ENCODE peak calls at places on chromosomes 11 and 22, in nine cellular contexts. U is mucosa of descending colon, A is AG04450, Y is fibroblast of pulmonary artery, C is lower lobe of right lung, N is adrenal gland, E is coronary artery, K is adipocyte, Q is BJ. M is an unnamed sample.

GRCh38 chr11:130609121-130610035 is 160.9 kb downstream of the ADAMTS15 start:
- DNase-seq in Y (peak; percentile 79), Q (no peak), K (peak; percentile 78), A (no peak), U (peak; percentile 66), E (peak; percentile 97), C (peak; percentile 71), N (peak; percentile 70), M (peak; percentile 97)

GRCh38 chr11:44752262-44752661 is 25.5 kb downstream of the TSPAN18 start:
- DNase-seq in E (no peak), Y (no peak), K (no peak), N (peak; percentile 11), U (no peak), Q (no peak), C (no peak), A (no peak), M (no peak)

GRCh38 chr11:61949169-61950034 is 749 bp upstream of the BEST1 start:
- DNase-seq in U (peak; percentile 59), N (peak; percentile 70), Q (peak; percentile 95), A (peak; percentile 95), C (peak; percentile 77), K (peak; percentile 97), Y (peak; percentile 98), E (peak; percentile 89), M (peak; percentile 91)

GRCh38 chr11:57311109-57311936 is 13.4 kb downstream of the TNKS1BP1 start:
- DNase-seq in C (peak; percentile 93), E (peak; percentile 98), Q (peak; percentile 79), N (peak; percentile 98), K (peak; percentile 97), A (peak; percentile 94), Y (peak; percentile 98), U (peak; percentile 92), M (peak; percentile 98)

GRCh38 chr11:70443043-70444030 is 45.0 kb downstream of the CTTN start:
- DNase-seq in E (no peak), A (no peak), Q (no peak), N (no peak), C (no peak), Y (no peak), U (no peak), K (no peak), M (no peak)

GRCh38 chr11:65425105-65425970 is 2.7 kb downstream of the NEAT1 start:
- DNase-seq in U (peak; percentile 75), N (peak; percentile 50), A (no peak), K (peak; percentile 71), Y (peak; percentile 84), C (peak; percentile 48), E (peak; percentile 74), Q (no peak), M (peak; percentile 76)

GRCh38 chr11:64165482-64165841 is 451 bp downstream of the MACROD1 start:
- DNase-seq in C (no peak), Y (no peak), E (no peak), Q (no peak), N (no peak), K (peak; percentile 37), A (no peak), U (peak; percentile 44), M (no peak)

GRCh38 chr22:22092974-22093373 is 110.4 kb upstream of the TOP3B start:
- DNase-seq in C (no peak), Q (no peak), N (no peak), A (no peak), E (no peak), K (no peak), Y (no peak), U (no peak), M (no peak)

GRCh38 chr11:69939551-69940245 is 120.5 kb upstream of the FGF3 start:
- DNase-seq in C (peak; percentile 64), A (no peak), Y (peak; percentile 86), Q (no peak), E (peak; percentile 95), K (no peak), N (peak; percentile 58), U (peak; percentile 6), M (no peak)

GRCh38 chr22:27597703-27598444 is 203.7 kb downstream of the MN1 start:
- DNase-seq in Y (peak; percentile 21), Q (no peak), N (no peak), K (no peak), C (no peak), U (no peak), A (no peak), E (no peak), M (peak; percentile 54)

DNA sequence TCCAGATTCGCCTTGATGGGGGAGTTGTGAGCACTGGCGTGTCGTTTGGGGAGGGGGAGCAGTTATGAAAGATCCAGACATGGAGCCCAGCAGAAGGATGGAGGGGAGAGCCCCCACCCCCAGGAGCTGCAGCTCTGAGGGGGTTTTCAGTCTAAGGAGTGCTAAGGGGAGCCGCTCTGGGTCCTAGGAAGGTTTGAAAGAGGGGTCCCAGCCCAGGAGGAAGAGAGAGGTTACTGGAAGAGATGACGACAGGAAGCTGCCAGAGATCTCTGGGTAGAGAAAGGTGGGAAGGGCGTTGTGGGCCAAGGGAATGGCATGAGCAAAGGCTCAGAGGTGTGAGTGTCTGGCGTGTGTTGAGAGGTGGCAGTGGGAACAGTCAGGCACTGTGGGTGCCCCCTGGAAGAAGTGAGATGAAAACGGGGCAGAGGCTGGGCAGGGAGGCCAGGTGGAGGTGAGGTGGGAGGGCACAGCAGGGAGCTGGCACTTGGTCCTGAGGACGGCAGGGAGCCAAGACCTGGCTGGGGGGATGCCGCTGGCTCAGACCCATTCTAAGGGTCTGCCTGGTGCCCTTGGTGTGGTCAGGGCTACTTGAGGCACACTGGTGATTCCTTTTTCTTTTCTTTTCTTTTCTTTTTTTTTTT is 1.8 kb downstream of the MGAT3 start:
- DNase-seq in Q (no peak), E (no peak), Y (no peak), C (no peak), N (no peak), A (no peak), K (no peak), U (no peak), M (no peak)
- H3K4me3 ChIP-seq in Q (no peak overlapping the region), E (peak overlapping the region; percentile 78), Y (no peak overlapping the region), C (peak overlapping the region; percentile 52), N (no peak overlapping the region), A (no peak overlapping the region), K (peak overlapping the region; percentile 76), U (no peak overlapping the region), M (no peak overlapping the region)

GRCh38 chr11:72113170-72113808 is 794 bp upstream of the ANAPC15 start:
- DNase-seq in E (no peak), N (no peak), C (no peak), Q (peak; percentile 61), K (peak; percentile 33), U (no peak), Y (no peak), A (no peak), M (peak; percentile 92)
- H3K4me3 ChIP-seq in E (peak overlapping the region; percentile 68), N (no peak overlapping the region), C (peak overlapping the region; percentile 65), Q (no peak overlapping the region), K (peak overlapping the region; percentile 89), U (no peak overlapping the region), Y (peak overlapping the region; percentile 77), A (no peak overlapping the region), M (peak overlapping the region; percentile 73)

GRCh38 chr22:42764895-42765363 is 44.3 kb upstream of the A4GALT start:
- DNase-seq in K (no peak), C (no peak), N (no peak), E (no peak), Q (no peak), A (no peak), U (no peak), Y (no peak), M (no peak)
- H3K4me3 ChIP-seq in K (no peak overlapping the region), C (no peak overlapping the region), N (no peak overlapping the region), E (no peak overlapping the region), Q (no peak overlapping the region), A (no peak overlapping the region), U (no peak overlapping the region), Y (no peak overlapping the region), M (no peak overlapping the region)

DNA sequence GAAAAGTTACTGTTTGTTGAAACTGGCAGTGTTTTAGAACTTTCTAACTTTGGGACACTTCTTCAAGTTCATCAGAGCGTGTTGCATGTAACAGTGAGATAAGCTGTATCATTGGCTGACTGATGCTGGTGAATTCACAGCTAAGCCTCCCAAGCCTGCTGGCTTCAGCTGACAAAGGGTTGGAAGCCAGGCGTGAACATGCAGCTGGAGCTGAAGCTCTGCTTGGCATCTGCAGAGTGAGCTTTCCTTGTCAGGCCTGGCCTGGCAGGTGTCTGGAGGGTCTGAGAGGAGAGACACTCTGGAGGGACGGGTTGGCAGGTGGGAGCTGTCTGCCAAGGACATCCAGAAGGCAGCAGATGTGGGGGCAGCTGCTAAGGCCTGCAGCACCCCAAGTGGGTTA is 1.5 kb downstream of the AMPD3 start:
- DNase-seq in Y (no peak), N (no peak), Q (no peak), A (no peak), C (no peak), K (no peak), U (no peak), E (no peak), M (no peak)
- H3K4me3 ChIP-seq in Y (peak overlapping the region; percentile 38), N (no peak overlapping the region), Q (peak overlapping the region; percentile 46), A (peak overlapping the region; percentile 66), C (peak overlapping the region; percentile 44), K (peak overlapping the region; percentile 80), U (peak overlapping the region; percentile 3), E (peak overlapping the region; percentile 52), M (peak overlapping the region; percentile 58)

DNA sequence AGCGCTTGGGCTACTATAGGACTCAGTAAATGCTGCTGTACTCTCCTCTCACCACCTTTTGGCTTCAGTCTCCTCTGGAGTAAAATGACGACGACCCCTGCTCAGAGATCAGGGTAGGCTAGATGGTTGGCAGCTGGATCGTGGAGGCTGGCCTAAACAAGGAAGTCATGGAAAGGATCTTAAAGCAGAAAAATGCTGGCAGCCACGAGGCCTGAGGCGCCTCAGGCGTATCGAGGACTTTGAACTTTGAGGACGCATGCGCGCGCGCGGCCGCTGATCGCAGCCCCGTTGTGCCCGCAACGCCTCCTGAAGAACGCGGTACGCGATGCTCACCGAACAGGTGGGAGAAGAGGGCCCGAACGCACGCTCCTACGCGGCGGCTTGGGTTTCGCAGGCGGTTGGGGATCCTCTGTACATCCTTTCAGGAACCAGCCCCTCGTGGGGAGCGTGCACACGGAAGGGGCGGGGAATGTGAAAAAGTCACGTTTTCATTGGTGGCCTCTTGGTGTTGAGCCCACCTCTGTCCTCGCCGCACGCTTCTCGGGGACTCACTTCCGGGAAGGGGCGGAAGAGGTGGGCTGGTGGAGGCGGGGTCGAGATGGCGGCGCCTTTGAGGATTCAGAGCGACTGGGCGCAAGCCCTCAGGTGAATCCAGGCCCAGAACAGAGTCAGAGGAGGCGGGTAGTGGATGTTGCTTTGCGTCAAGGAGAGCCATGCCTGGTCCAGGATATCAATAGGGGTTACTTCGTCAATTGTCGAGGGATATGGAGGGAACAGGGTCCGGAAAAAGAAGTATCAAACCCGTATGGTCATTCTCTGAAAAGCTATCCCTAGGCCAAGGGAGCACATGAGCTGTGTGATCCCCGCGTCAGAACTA is at the start of the genes COA4 and PAAF1:
- DNase-seq in Y (peak; percentile 96), N (peak; percentile 93), C (peak; percentile 94), K (peak; percentile 98), E (peak; percentile 94), Q (peak; percentile 82), A (peak; percentile 84), U (peak; percentile 96), M (peak; percentile 93)
- H3K4me3 ChIP-seq in Y (peak within 1 kb of the TSS; percentile 97), N (peak within 1 kb of the TSS; percentile 91), C (peak within 1 kb of the TSS; percentile 88), K (peak within 1 kb of the TSS; percentile 91), E (peak within 1 kb of the TSS; percentile 89), Q (peak within 1 kb of the TSS; percentile 62), A (peak within 1 kb of the TSS; percentile 96), U (peak within 1 kb of the TSS; percentile 23), M (peak within 1 kb of the TSS; percentile 97)